ENCODE peak calls at places on chromosomes 4 and X, in ten cellular contexts. G is HuH-7.5; C is stimulated activated CD4-positive, alpha-beta T cell treated with anti-CD3 and anti-CD28 coated beads, Interleukin-1b, Interleukin-23, amount 100 ng/mL, for 1 hour; T is IMR-90; J is iPS DF 6.9; R is DMS153; O is head of caudate nucleus; P is psoas muscle; U is foreskin keratinocyte; Y is SJSA1. W is an unnamed sample.

GRCh38 chr4:125538670-125539069 is 223.9 kb downstream of the FAT4 start:
- DNase-seq in G (no peak), C (no peak), T (no peak), J (no peak), R (no peak), O (no peak), P (no peak), U (no peak), Y (no peak), W (no peak)

GRCh38 chr4:129248621-129249020 is 152.7 kb downstream of the C4orf33 start:
- DNase-seq in G (no peak), C (no peak), T (no peak), J (no peak), R (no peak), O (no peak), P (no peak), U (no peak), Y (no peak), W (no peak)

GRCh38 chr4:168221298-168221697 is 97.3 kb downstream of the DDX60 start:
- DNase-seq in G (no peak), C (no peak), T (peak), J (no peak), R (peak), O (no peak), P (no peak), U (peak), Y (peak), W (no peak)

GRCh38 chrX:26026179-26026578 is 112.0 kb upstream of the MAGEB18 start:
- DNase-seq in G (no peak), C (no peak), T (no peak), J (no peak), R (no peak), O (no peak), P (no peak), U (peak), Y (no peak), W (no peak)

GRCh38 chr4:186201535-186202230 is 10.3 kb downstream of the CYP4V2 start:
- DNase-seq in G (no peak), C (no peak), T (peak), J (peak), R (peak), O (peak), P (no peak), U (peak), Y (peak), W (no peak)

GRCh38 chr4:61202638-61203495 is 2.7 kb downstream of the ADGRL3 start:
- DNase-seq in G (peak), C (no peak), T (no peak), J (no peak), R (peak), O (peak), P (no peak), U (peak), Y (no peak), W (no peak)

GRCh38 chr4:116070283-116070682 is 956.9 kb upstream of the NDST4 start:
- DNase-seq in G (no peak), C (no peak), T (no peak), J (no peak), R (no peak), O (no peak), P (no peak), U (peak), Y (no peak), W (no peak)

GRCh38 chr4:112938461-112939058 is 110.9 kb upstream of the ANK2 start:
- DNase-seq in G (no peak), C (no peak), T (peak), J (no peak), R (peak), O (no peak), P (no peak), U (peak), Y (peak), W (no peak)

GRCh38 chr4:152236519-152237056 is 299.3 kb downstream of the FBXW7 start:
- DNase-seq in G (no peak), C (no peak), T (no peak), J (no peak), R (no peak), O (no peak), P (no peak), U (no peak), Y (no peak), W (no peak)

GRCh38 chr4:37471971-37472370 is 214.2 kb downstream of the RELL1 start:
- DNase-seq in G (no peak), C (no peak), T (no peak), J (no peak), R (no peak), O (peak), P (no peak), U (peak), Y (no peak), W (no peak)

GRCh38 chr4:43399726-43400125 is 507.2 kb downstream of the GRXCR1 start:
- DNase-seq in G (no peak), C (no peak), T (no peak), J (no peak), R (no peak), O (no peak), P (no peak), U (no peak), Y (no peak), W (no peak)

GRCh38 chrX:38968344-38968743 is 167.1 kb downstream of the MID1IP1 start:
- DNase-seq in G (no peak), C (no peak), T (no peak), J (no peak), R (no peak), O (no peak), P (no peak), U (no peak), Y (no peak), W (no peak)

GRCh38 chr4:85595098-85595775 is 120.3 kb downstream of the ARHGAP24 start:
- DNase-seq in G (no peak), C (no peak), T (no peak), J (no peak), R (peak), O (no peak), P (no peak), U (no peak), Y (no peak), W (no peak)

GRCh38 chr4:159280442-159281172 is 177.7 kb downstream of the RAPGEF2 start:
- DNase-seq in G (no peak), C (no peak), T (no peak), J (no peak), R (no peak), O (no peak), P (no peak), U (no peak), Y (no peak), W (no peak)

GRCh38 chr4:165048170-165048569 is 5.5 kb upstream of the TRIM75 start:
- DNase-seq in G (no peak), C (no peak), T (no peak), J (no peak), R (no peak), O (no peak), P (no peak), U (no peak), Y (no peak), W (no peak)

GRCh38 chr4:91111556-91111955 is 984.4 kb downstream of the CCSER1 start:
- DNase-seq in G (no peak), C (no peak), T (no peak), J (no peak), R (no peak), O (no peak), P (no peak), U (no peak), Y (no peak), W (no peak)

GRCh38 chr4:8664031-8664805 is 71.7 kb downstream of the CPZ start:
- DNase-seq in G (no peak), C (no peak), T (no peak), J (no peak), R (no peak), O (no peak), P (no peak), U (no peak), Y (no peak), W (no peak)

GRCh38 chrX:129665916-129666644 is 11.3 kb upstream of the APLN start:
- DNase-seq in G (no peak), C (no peak), T (peak), J (no peak), R (no peak), O (no peak), P (no peak), U (peak), Y (peak), W (no peak)

GRCh38 chr4:25258980-25259578 is 25.2 kb downstream of the PI4K2B start:
- DNase-seq in G (no peak), C (no peak), T (peak), J (no peak), R (no peak), O (no peak), P (no peak), U (peak), Y (no peak), W (no peak)

GRCh38 chrX:7372843-7373525 is 225.0 kb upstream of the PUDP start:
- DNase-seq in G (peak), C (no peak), T (peak), J (no peak), R (no peak), O (no peak), P (no peak), U (peak), Y (peak), W (no peak)

GRCh38 chr4:24243641-24244040 is 340.7 kb downstream of the DHX15 start:
- DNase-seq in G (no peak), C (no peak), T (no peak), J (no peak), R (no peak), O (no peak), P (no peak), U (no peak), Y (no peak), W (no peak)